ENCODE peak calls at places on chromosomes 2 and 18, in nine cellular contexts. One of them, this sample, is unnamed.

GRCh38 chr2:203209538-203209937 is 29.3 kb upstream of the CYP20A1 start:
- DNase-seq in psoas muscle: no peak
- DNase-seq in colonic mucosa: no peak
- DNase-seq in spleen: no peak
- DNase-seq in cardiac fibroblast: peak; percentile 32
- DNase-seq in gastrocnemius medialis: no peak
- DNase-seq in CD8-positive, alpha-beta T cell: no peak
- DNase-seq in transverse colon: no peak
- DNase-seq in fibroblast of mammary gland: peak; percentile 18
- DNase-seq in this sample: peak; percentile 22

GRCh38 chr18:73279499-73279898 is 411.7 kb upstream of the NETO1 start:
- DNase-seq in colonic mucosa: no peak
- DNase-seq in fibroblast of mammary gland: no peak
- DNase-seq in cardiac fibroblast: no peak
- DNase-seq in psoas muscle: no peak
- DNase-seq in gastrocnemius medialis: no peak
- DNase-seq in transverse colon: no peak
- DNase-seq in spleen: no peak
- DNase-seq in CD8-positive, alpha-beta T cell: no peak
- DNase-seq in this sample: no peak

GRCh38 chr18:60377778-60378469 is 5.3 kb upstream of the MC4R start:
- DNase-seq in gastrocnemius medialis: no peak
- DNase-seq in transverse colon: no peak
- DNase-seq in psoas muscle: no peak
- DNase-seq in CD8-positive, alpha-beta T cell: no peak
- DNase-seq in spleen: no peak
- DNase-seq in cardiac fibroblast: no peak
- DNase-seq in colonic mucosa: no peak
- DNase-seq in fibroblast of mammary gland: no peak
- DNase-seq in this sample: peak; percentile 32

GRCh38 chr2:228447266-228447915 is 265.9 kb upstream of the SPHKAP start:
- DNase-seq in transverse colon: no peak
- DNase-seq in CD8-positive, alpha-beta T cell: no peak
- DNase-seq in spleen: no peak
- DNase-seq in colonic mucosa: no peak
- DNase-seq in cardiac fibroblast: no peak
- DNase-seq in psoas muscle: no peak
- DNase-seq in fibroblast of mammary gland: no peak
- DNase-seq in gastrocnemius medialis: no peak
- DNase-seq in this sample: no peak

GRCh38 chr2:225270861-225271260 is 128.6 kb upstream of the NYAP2 start:
- DNase-seq in fibroblast of mammary gland: peak; percentile 80
- DNase-seq in spleen: no peak
- DNase-seq in transverse colon: no peak
- DNase-seq in psoas muscle: no peak
- DNase-seq in cardiac fibroblast: peak; percentile 78
- DNase-seq in gastrocnemius medialis: no peak
- DNase-seq in CD8-positive, alpha-beta T cell: no peak
- DNase-seq in colonic mucosa: no peak
- DNase-seq in this sample: peak; percentile 43

GRCh38 chr18:45761512-45762114 is 37.6 kb downstream of the SLC14A1 start:
- DNase-seq in psoas muscle: no peak
- DNase-seq in fibroblast of mammary gland: no peak
- DNase-seq in spleen: no peak
- DNase-seq in CD8-positive, alpha-beta T cell: no peak
- DNase-seq in colonic mucosa: no peak
- DNase-seq in cardiac fibroblast: no peak
- DNase-seq in transverse colon: no peak
- DNase-seq in gastrocnemius medialis: no peak
- DNase-seq in this sample: no peak

GRCh38 chr18:55236150-55236931 is 277.1 kb upstream of the CCDC68 start:
- DNase-seq in psoas muscle: peak; percentile 24
- DNase-seq in spleen: no peak
- DNase-seq in fibroblast of mammary gland: peak; percentile 55
- DNase-seq in gastrocnemius medialis: peak; percentile 31
- DNase-seq in transverse colon: no peak
- DNase-seq in CD8-positive, alpha-beta T cell: no peak
- DNase-seq in colonic mucosa: no peak
- DNase-seq in cardiac fibroblast: peak; percentile 52
- DNase-seq in this sample: peak; percentile 66

GRCh38 chr2:64711260-64711659 is 57.5 kb upstream of the SERTAD2 start:
- DNase-seq in CD8-positive, alpha-beta T cell: no peak
- DNase-seq in colonic mucosa: no peak
- DNase-seq in psoas muscle: no peak
- DNase-seq in gastrocnemius medialis: no peak
- DNase-seq in spleen: no peak
- DNase-seq in transverse colon: no peak
- DNase-seq in cardiac fibroblast: peak; percentile 45
- DNase-seq in fibroblast of mammary gland: no peak
- DNase-seq in this sample: no peak

GRCh38 chr2:158753561-158754302 is 41.4 kb upstream of the DAPL1 start:
- DNase-seq in psoas muscle: no peak
- DNase-seq in transverse colon: peak; percentile 23
- DNase-seq in gastrocnemius medialis: no peak
- DNase-seq in spleen: no peak
- DNase-seq in CD8-positive, alpha-beta T cell: no peak
- DNase-seq in colonic mucosa: peak; percentile 41
- DNase-seq in cardiac fibroblast: peak; percentile 80
- DNase-seq in fibroblast of mammary gland: peak; percentile 78
- DNase-seq in this sample: peak; percentile 68

GRCh38 chr2:44939074-44940052 is 2.1 kb upstream of the SIX3 start:
- DNase-seq in transverse colon: no peak
- DNase-seq in fibroblast of mammary gland: no peak
- DNase-seq in cardiac fibroblast: no peak
- DNase-seq in psoas muscle: no peak
- DNase-seq in spleen: peak; percentile 64
- DNase-seq in CD8-positive, alpha-beta T cell: no peak
- DNase-seq in colonic mucosa: no peak
- DNase-seq in gastrocnemius medialis: no peak
- DNase-seq in this sample: no peak

GRCh38 chr2:165793161-165793778 is 777 bp downstream of the GALNT3 start:
- DNase-seq in cardiac fibroblast: no peak
- DNase-seq in colonic mucosa: peak; percentile 75
- DNase-seq in spleen: no peak
- DNase-seq in psoas muscle: no peak
- DNase-seq in gastrocnemius medialis: no peak
- DNase-seq in transverse colon: peak; percentile 56
- DNase-seq in fibroblast of mammary gland: no peak
- DNase-seq in CD8-positive, alpha-beta T cell: no peak
- DNase-seq in this sample: no peak

GRCh38 chr2:237405006-237405559 is 8.9 kb downstream of the COL6A3 start:
- DNase-seq in fibroblast of mammary gland: peak; percentile 91
- DNase-seq in gastrocnemius medialis: no peak
- DNase-seq in transverse colon: no peak
- DNase-seq in CD8-positive, alpha-beta T cell: no peak
- DNase-seq in colonic mucosa: no peak
- DNase-seq in spleen: no peak
- DNase-seq in psoas muscle: no peak
- DNase-seq in cardiac fibroblast: peak; percentile 81
- DNase-seq in this sample: peak; percentile 67

GRCh38 chr2:222290691-222291484 is 7.9 kb downstream of the PAX3 start:
- DNase-seq in psoas muscle: peak; percentile 16
- DNase-seq in cardiac fibroblast: no peak
- DNase-seq in CD8-positive, alpha-beta T cell: no peak
- DNase-seq in spleen: no peak
- DNase-seq in transverse colon: no peak
- DNase-seq in colonic mucosa: no peak
- DNase-seq in gastrocnemius medialis: no peak
- DNase-seq in fibroblast of mammary gland: peak; percentile 47
- DNase-seq in this sample: peak; percentile 82

GRCh38 chr18:80147418-80148315 is 38.6 kb downstream of the ADNP2 start:
- DNase-seq in cardiac fibroblast: peak; percentile 81
- DNase-seq in gastrocnemius medialis: peak; percentile 73
- DNase-seq in colonic mucosa: peak; percentile 91
- DNase-seq in spleen: peak; percentile 91
- DNase-seq in fibroblast of mammary gland: peak; percentile 71
- DNase-seq in psoas muscle: peak; percentile 81
- DNase-seq in transverse colon: peak; percentile 88
- DNase-seq in CD8-positive, alpha-beta T cell: peak; percentile 52
- DNase-seq in this sample: peak; percentile 73

GRCh38 chr2:223954401-223954800 is 2.9 kb upstream of the MRPL44 start:
- DNase-seq in cardiac fibroblast: peak; percentile 96
- DNase-seq in colonic mucosa: no peak
- DNase-seq in fibroblast of mammary gland: peak; percentile 92
- DNase-seq in gastrocnemius medialis: no peak
- DNase-seq in spleen: no peak
- DNase-seq in psoas muscle: no peak
- DNase-seq in transverse colon: no peak
- DNase-seq in CD8-positive, alpha-beta T cell: no peak
- DNase-seq in this sample: peak; percentile 79

GRCh38 chr2:144131042-144131441 is 388.9 kb downstream of the ZEB2 start:
- DNase-seq in transverse colon: no peak
- DNase-seq in spleen: no peak
- DNase-seq in gastrocnemius medialis: no peak
- DNase-seq in colonic mucosa: no peak
- DNase-seq in CD8-positive, alpha-beta T cell: no peak
- DNase-seq in fibroblast of mammary gland: peak; percentile 69
- DNase-seq in psoas muscle: no peak
- DNase-seq in cardiac fibroblast: peak; percentile 65
- DNase-seq in this sample: no peak

GRCh38 chr2:212517693-212518092 is 20.9 kb downstream of the ERBB4 start:
- DNase-seq in fibroblast of mammary gland: no peak
- DNase-seq in gastrocnemius medialis: no peak
- DNase-seq in transverse colon: no peak
- DNase-seq in colonic mucosa: no peak
- DNase-seq in psoas muscle: no peak
- DNase-seq in spleen: no peak
- DNase-seq in CD8-positive, alpha-beta T cell: no peak
- DNase-seq in cardiac fibroblast: no peak
- DNase-seq in this sample: no peak
- TF ChIP-seq CTCF in fibroblast of mammary gland: no peak
- TF ChIP-seq CTCF in gastrocnemius medialis: no peak
- TF ChIP-seq CTCF in transverse colon: no peak
- TF ChIP-seq CTCF in colonic mucosa: no peak
- TF ChIP-seq CTCF in psoas muscle: no peak
- TF ChIP-seq CTCF in spleen: no peak
- TF ChIP-seq CTCF in CD8-positive, alpha-beta T cell: no peak
- TF ChIP-seq CTCF in cardiac fibroblast: no peak
- TF ChIP-seq CTCF in this sample: no peak

DNA sequence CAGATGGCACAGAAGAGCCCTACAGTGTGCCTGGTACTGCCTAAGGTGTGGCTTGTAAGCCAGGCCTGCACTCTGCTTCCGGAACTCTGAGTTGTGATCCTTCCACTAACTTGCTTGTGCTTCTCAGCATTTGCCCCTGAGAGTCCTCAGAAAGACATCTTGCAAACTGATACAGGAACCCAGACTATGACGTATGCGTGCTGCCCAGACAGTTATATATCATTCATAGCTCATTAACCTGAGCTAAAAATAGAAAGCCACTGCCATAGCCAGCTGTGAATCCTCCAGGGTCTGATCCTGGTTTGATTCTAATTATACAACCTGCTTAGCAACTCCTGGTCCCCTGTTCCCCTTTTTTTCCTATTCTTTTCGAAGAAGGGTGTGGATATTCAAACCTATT is 63.8 kb downstream of the MARCHF4 start:
- DNase-seq in gastrocnemius medialis: no peak
- DNase-seq in psoas muscle: no peak
- DNase-seq in transverse colon: no peak
- DNase-seq in colonic mucosa: no peak
- DNase-seq in fibroblast of mammary gland: peak; percentile 10
- DNase-seq in spleen: no peak
- DNase-seq in cardiac fibroblast: peak; percentile 32
- DNase-seq in CD8-positive, alpha-beta T cell: no peak
- DNase-seq in this sample: peak; percentile 84
- H3K4me3 ChIP-seq in gastrocnemius medialis: no peak overlapping the region
- H3K4me3 ChIP-seq in psoas muscle: no peak overlapping the region
- H3K4me3 ChIP-seq in transverse colon: no peak overlapping the region
- H3K4me3 ChIP-seq in colonic mucosa: no peak overlapping the region
- H3K4me3 ChIP-seq in fibroblast of mammary gland: no peak overlapping the region
- H3K4me3 ChIP-seq in spleen: no peak overlapping the region
- H3K4me3 ChIP-seq in cardiac fibroblast: no peak overlapping the region
- H3K4me3 ChIP-seq in CD8-positive, alpha-beta T cell: no peak overlapping the region
- H3K4me3 ChIP-seq in this sample: no peak overlapping the region

GRCh38 chr18:36901277-36901701 is 72.4 kb downstream of the KIAA1328 start:
- DNase-seq in gastrocnemius medialis: no peak
- DNase-seq in psoas muscle: no peak
- DNase-seq in fibroblast of mammary gland: peak; percentile 38
- DNase-seq in colonic mucosa: no peak
- DNase-seq in transverse colon: no peak
- DNase-seq in spleen: no peak
- DNase-seq in CD8-positive, alpha-beta T cell: no peak
- DNase-seq in cardiac fibroblast: peak; percentile 32
- DNase-seq in this sample: no peak

GRCh38 chr18:36895606-36896005 is 66.7 kb downstream of the KIAA1328 start:
- DNase-seq in gastrocnemius medialis: no peak
- DNase-seq in CD8-positive, alpha-beta T cell: no peak
- DNase-seq in psoas muscle: no peak
- DNase-seq in transverse colon: no peak
- DNase-seq in cardiac fibroblast: no peak
- DNase-seq in fibroblast of mammary gland: no peak
- DNase-seq in spleen: no peak
- DNase-seq in colonic mucosa: no peak
- DNase-seq in this sample: no peak

GRCh38 chr18:36897253-36897652 is 68.3 kb downstream of the KIAA1328 start:
- DNase-seq in colonic mucosa: no peak
- DNase-seq in gastrocnemius medialis: no peak
- DNase-seq in spleen: no peak
- DNase-seq in cardiac fibroblast: no peak
- DNase-seq in CD8-positive, alpha-beta T cell: no peak
- DNase-seq in transverse colon: no peak
- DNase-seq in psoas muscle: no peak
- DNase-seq in fibroblast of mammary gland: no peak
- DNase-seq in this sample: no peak

GRCh38 chr18:36903215-36903928 is 74.4 kb downstream of the KIAA1328 start:
- DNase-seq in psoas muscle: no peak
- DNase-seq in cardiac fibroblast: peak; percentile 25
- DNase-seq in gastrocnemius medialis: no peak
- DNase-seq in transverse colon: no peak
- DNase-seq in colonic mucosa: no peak
- DNase-seq in CD8-positive, alpha-beta T cell: no peak
- DNase-seq in spleen: no peak
- DNase-seq in fibroblast of mammary gland: peak; percentile 31
- DNase-seq in this sample: peak; percentile 34

DNA sequence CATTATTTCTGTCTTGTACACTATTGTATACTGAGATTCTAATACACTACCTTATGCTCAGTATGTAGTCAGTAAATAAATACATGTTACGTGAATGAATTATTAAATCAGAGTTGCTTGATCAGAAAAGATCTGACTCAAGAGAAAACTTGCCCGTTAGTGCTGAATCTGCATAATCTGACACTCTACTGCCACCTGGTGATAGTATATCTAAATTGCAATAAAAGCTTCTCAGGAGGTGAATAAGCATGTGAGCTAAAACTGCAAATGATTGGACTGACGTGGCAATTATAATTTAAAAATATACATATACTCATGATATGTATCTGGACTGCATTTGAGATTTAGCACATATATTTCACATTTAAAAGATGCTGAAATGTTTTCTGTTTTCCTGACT is 70.4 kb downstream of the KIAA1328 start:
- DNase-seq in fibroblast of mammary gland: peak; percentile 59
- DNase-seq in psoas muscle: no peak
- DNase-seq in colonic mucosa: no peak
- DNase-seq in cardiac fibroblast: peak; percentile 63
- DNase-seq in transverse colon: no peak
- DNase-seq in spleen: no peak
- DNase-seq in CD8-positive, alpha-beta T cell: no peak
- DNase-seq in gastrocnemius medialis: no peak
- DNase-seq in this sample: no peak
- TF ChIP-seq CTCF in fibroblast of mammary gland: peak; percentile 45
- TF ChIP-seq CTCF in psoas muscle: no peak
- TF ChIP-seq CTCF in colonic mucosa: no peak
- TF ChIP-seq CTCF in cardiac fibroblast: peak; percentile 32
- TF ChIP-seq CTCF in transverse colon: no peak
- TF ChIP-seq CTCF in spleen: no peak
- TF ChIP-seq CTCF in CD8-positive, alpha-beta T cell: no peak
- TF ChIP-seq CTCF in gastrocnemius medialis: no peak
- TF ChIP-seq CTCF in this sample: no peak

GRCh38 chr2:215138466-215138865 is at the start of gene ABCA12:
- DNase-seq in gastrocnemius medialis: no peak
- DNase-seq in CD8-positive, alpha-beta T cell: no peak
- DNase-seq in spleen: no peak
- DNase-seq in psoas muscle: no peak
- DNase-seq in fibroblast of mammary gland: no peak
- DNase-seq in colonic mucosa: no peak
- DNase-seq in transverse colon: no peak
- DNase-seq in cardiac fibroblast: no peak
- DNase-seq in this sample: no peak
- H3K4me3 ChIP-seq in gastrocnemius medialis: no peak within 1 kb of the TSS
- H3K4me3 ChIP-seq in CD8-positive, alpha-beta T cell: no peak within 1 kb of the TSS
- H3K4me3 ChIP-seq in spleen: no peak within 1 kb of the TSS
- H3K4me3 ChIP-seq in psoas muscle: no peak within 1 kb of the TSS
- H3K4me3 ChIP-seq in fibroblast of mammary gland: no peak within 1 kb of the TSS
- H3K4me3 ChIP-seq in colonic mucosa: no peak within 1 kb of the TSS
- H3K4me3 ChIP-seq in transverse colon: no peak within 1 kb of the TSS
- H3K4me3 ChIP-seq in cardiac fibroblast: no peak within 1 kb of the TSS
- H3K4me3 ChIP-seq in this sample: no peak within 1 kb of the TSS

This sample was measured in AG10803.